ENCODE peak calls at places on chromosomes 16 and 17, in ten cellular contexts. One of them, this sample, is unnamed.

GRCh38 chr17:80349437-80350160 is 65.4 kb upstream of the ENDOV start:
- DNase-seq in cardiac muscle cell: no peak
- DNase-seq in IMR-90: no peak
- DNase-seq in tibial nerve: no peak
- DNase-seq in stomach: no peak
- DNase-seq in fibroblast of lung: no peak
- DNase-seq in PC-3: no peak
- DNase-seq in colonic mucosa: no peak
- DNase-seq in coronary artery: no peak
- DNase-seq in H9: no peak
- DNase-seq in this sample: no peak

GRCh38 chr16:15536813-15537212 is 102.4 kb downstream of the BMERB1 start:
- DNase-seq in cardiac muscle cell: no peak
- DNase-seq in IMR-90: no peak
- DNase-seq in tibial nerve: no peak
- DNase-seq in stomach: no peak
- DNase-seq in fibroblast of lung: no peak
- DNase-seq in PC-3: no peak
- DNase-seq in colonic mucosa: no peak
- DNase-seq in coronary artery: no peak
- DNase-seq in H9: no peak
- DNase-seq in this sample: no peak

GRCh38 chr16:79176987-79177386 is 423.6 kb downstream of the MAF start:
- DNase-seq in cardiac muscle cell: no peak
- DNase-seq in IMR-90: no peak
- DNase-seq in tibial nerve: no peak
- DNase-seq in stomach: no peak
- DNase-seq in fibroblast of lung: no peak
- DNase-seq in PC-3: no peak
- DNase-seq in colonic mucosa: no peak
- DNase-seq in coronary artery: no peak
- DNase-seq in H9: no peak
- DNase-seq in this sample: no peak

GRCh38 chr17:62597920-62598319 is 29.6 kb upstream of the MRC2 start:
- DNase-seq in cardiac muscle cell: no peak
- DNase-seq in IMR-90: no peak
- DNase-seq in tibial nerve: peak
- DNase-seq in stomach: no peak
- DNase-seq in fibroblast of lung: peak
- DNase-seq in PC-3: no peak
- DNase-seq in colonic mucosa: no peak
- DNase-seq in coronary artery: no peak
- DNase-seq in H9: no peak
- DNase-seq in this sample: no peak

GRCh38 chr17:2484876-2485275 is 26.8 kb downstream of the METTL16 start:
- DNase-seq in cardiac muscle cell: peak
- DNase-seq in IMR-90: no peak
- DNase-seq in tibial nerve: no peak
- DNase-seq in stomach: no peak
- DNase-seq in fibroblast of lung: no peak
- DNase-seq in PC-3: no peak
- DNase-seq in colonic mucosa: no peak
- DNase-seq in coronary artery: no peak
- DNase-seq in H9: peak
- DNase-seq in this sample: peak

GRCh38 chr16:4639899-4640509 is 15.4 kb downstream of the MGRN1 start:
- DNase-seq in cardiac muscle cell: no peak
- DNase-seq in IMR-90: no peak
- DNase-seq in tibial nerve: no peak
- DNase-seq in stomach: no peak
- DNase-seq in fibroblast of lung: no peak
- DNase-seq in PC-3: no peak
- DNase-seq in colonic mucosa: no peak
- DNase-seq in coronary artery: no peak
- DNase-seq in H9: no peak
- DNase-seq in this sample: no peak

GRCh38 chr17:79990704-79991103 is 45.0 kb downstream of the TBC1D16 start:
- DNase-seq in cardiac muscle cell: no peak
- DNase-seq in IMR-90: no peak
- DNase-seq in tibial nerve: no peak
- DNase-seq in stomach: no peak
- DNase-seq in fibroblast of lung: no peak
- DNase-seq in PC-3: no peak
- DNase-seq in colonic mucosa: no peak
- DNase-seq in coronary artery: peak
- DNase-seq in H9: no peak
- DNase-seq in this sample: no peak

GRCh38 chr17:70563301-70563820 is 394.0 kb downstream of the KCNJ2 start:
- DNase-seq in cardiac muscle cell: peak
- DNase-seq in IMR-90: peak
- DNase-seq in tibial nerve: no peak
- DNase-seq in stomach: no peak
- DNase-seq in fibroblast of lung: peak
- DNase-seq in PC-3: no peak
- DNase-seq in colonic mucosa: peak
- DNase-seq in coronary artery: no peak
- DNase-seq in H9: no peak
- DNase-seq in this sample: no peak

GRCh38 chr16:19645557-19645981 is 72.5 kb downstream of the KNOP1 start:
- DNase-seq in cardiac muscle cell: no peak
- DNase-seq in IMR-90: peak
- DNase-seq in tibial nerve: peak
- DNase-seq in stomach: no peak
- DNase-seq in fibroblast of lung: no peak
- DNase-seq in PC-3: no peak
- DNase-seq in colonic mucosa: peak
- DNase-seq in coronary artery: no peak
- DNase-seq in H9: no peak
- DNase-seq in this sample: no peak

GRCh38 chr16:11792404-11793260 is 4.4 kb downstream of the ZC3H7A start:
- DNase-seq in cardiac muscle cell: peak
- DNase-seq in IMR-90: no peak
- DNase-seq in tibial nerve: no peak
- DNase-seq in stomach: peak
- DNase-seq in fibroblast of lung: no peak
- DNase-seq in PC-3: no peak
- DNase-seq in colonic mucosa: peak
- DNase-seq in coronary artery: no peak
- DNase-seq in H9: no peak
- DNase-seq in this sample: no peak

DNA sequence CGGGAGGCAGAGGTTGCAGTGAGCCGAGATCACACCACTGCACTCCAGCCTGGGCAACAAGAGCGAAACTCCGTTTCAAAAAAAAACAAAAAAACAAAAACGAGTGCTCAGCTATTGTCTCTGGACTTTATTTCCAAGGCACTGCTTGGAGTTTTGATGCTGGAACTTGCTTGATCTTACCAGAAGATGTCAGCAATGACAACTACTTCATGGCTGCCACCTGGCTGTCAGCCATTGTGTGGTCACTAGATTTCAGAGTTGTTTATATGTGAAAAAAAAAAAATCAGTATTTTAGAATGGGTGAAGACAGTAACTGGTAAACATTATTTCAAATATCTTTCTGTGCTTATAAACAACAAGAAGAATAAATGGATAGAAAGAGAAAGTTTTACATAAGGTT is 26.3 kb upstream of the OR4D1 start:
- DNase-seq in cardiac muscle cell: no peak
- DNase-seq in IMR-90: peak
- DNase-seq in tibial nerve: no peak
- DNase-seq in stomach: no peak
- DNase-seq in fibroblast of lung: peak
- DNase-seq in PC-3: peak
- DNase-seq in colonic mucosa: no peak
- DNase-seq in coronary artery: no peak
- DNase-seq in H9: peak
- DNase-seq in this sample: peak
- TF ChIP-seq CTCF in cardiac muscle cell: peak
- TF ChIP-seq CTCF in IMR-90: no peak
- TF ChIP-seq CTCF in tibial nerve: no peak
- TF ChIP-seq CTCF in stomach: no peak
- TF ChIP-seq CTCF in fibroblast of lung: peak
- TF ChIP-seq CTCF in PC-3: peak
- TF ChIP-seq CTCF in colonic mucosa: no peak
- TF ChIP-seq CTCF in coronary artery: no peak
- TF ChIP-seq CTCF in H9: peak
- TF ChIP-seq CTCF in this sample: peak

GRCh38 chr16:68936729-68937631 is 93.6 kb downstream of the TANGO6 start:
- DNase-seq in cardiac muscle cell: no peak
- DNase-seq in IMR-90: peak
- DNase-seq in tibial nerve: no peak
- DNase-seq in stomach: no peak
- DNase-seq in fibroblast of lung: peak
- DNase-seq in PC-3: no peak
- DNase-seq in colonic mucosa: no peak
- DNase-seq in coronary artery: no peak
- DNase-seq in H9: no peak
- DNase-seq in this sample: peak
- H3K27ac ChIP-seq in cardiac muscle cell: no peak
- H3K27ac ChIP-seq in IMR-90: peak
- H3K27ac ChIP-seq in tibial nerve: no peak
- H3K27ac ChIP-seq in stomach: no peak
- H3K27ac ChIP-seq in fibroblast of lung: no peak
- H3K27ac ChIP-seq in PC-3: no peak
- H3K27ac ChIP-seq in colonic mucosa: no peak
- H3K27ac ChIP-seq in coronary artery: no peak
- H3K27ac ChIP-seq in H9: no peak
- H3K27ac ChIP-seq in this sample: peak

GRCh38 chr16:88070341-88070740 is 119.1 kb downstream of the BANP start:
- DNase-seq in cardiac muscle cell: no peak
- DNase-seq in IMR-90: no peak
- DNase-seq in tibial nerve: no peak
- DNase-seq in stomach: no peak
- DNase-seq in fibroblast of lung: no peak
- DNase-seq in PC-3: no peak
- DNase-seq in colonic mucosa: no peak
- DNase-seq in coronary artery: no peak
- DNase-seq in H9: no peak
- DNase-seq in this sample: no peak

GRCh38 chr16:88072571-88073001 is 121.4 kb downstream of the BANP start:
- DNase-seq in cardiac muscle cell: no peak
- DNase-seq in IMR-90: no peak
- DNase-seq in tibial nerve: no peak
- DNase-seq in stomach: no peak
- DNase-seq in fibroblast of lung: no peak
- DNase-seq in PC-3: no peak
- DNase-seq in colonic mucosa: no peak
- DNase-seq in coronary artery: no peak
- DNase-seq in H9: no peak
- DNase-seq in this sample: no peak

GRCh38 chr16:88069397-88070168 is 118.3 kb downstream of the BANP start:
- DNase-seq in cardiac muscle cell: no peak
- DNase-seq in IMR-90: no peak
- DNase-seq in tibial nerve: no peak
- DNase-seq in stomach: peak
- DNase-seq in fibroblast of lung: no peak
- DNase-seq in PC-3: no peak
- DNase-seq in colonic mucosa: no peak
- DNase-seq in coronary artery: no peak
- DNase-seq in H9: no peak
- DNase-seq in this sample: no peak

GRCh38 chr16:88071908-88072307 is 120.7 kb downstream of the BANP start:
- DNase-seq in cardiac muscle cell: no peak
- DNase-seq in IMR-90: no peak
- DNase-seq in tibial nerve: no peak
- DNase-seq in stomach: no peak
- DNase-seq in fibroblast of lung: no peak
- DNase-seq in PC-3: no peak
- DNase-seq in colonic mucosa: no peak
- DNase-seq in coronary artery: no peak
- DNase-seq in H9: no peak
- DNase-seq in this sample: no peak

GRCh38 chr16:88070989-88071625 is 119.9 kb downstream of the BANP start:
- DNase-seq in cardiac muscle cell: no peak
- DNase-seq in IMR-90: no peak
- DNase-seq in tibial nerve: no peak
- DNase-seq in stomach: no peak
- DNase-seq in fibroblast of lung: no peak
- DNase-seq in PC-3: no peak
- DNase-seq in colonic mucosa: no peak
- DNase-seq in coronary artery: no peak
- DNase-seq in H9: no peak
- DNase-seq in this sample: no peak
- TF ChIP-seq CTCF in cardiac muscle cell: no peak
- TF ChIP-seq CTCF in IMR-90: no peak
- TF ChIP-seq CTCF in tibial nerve: no peak
- TF ChIP-seq CTCF in stomach: no peak
- TF ChIP-seq CTCF in fibroblast of lung: no peak
- TF ChIP-seq CTCF in PC-3: no peak
- TF ChIP-seq CTCF in colonic mucosa: no peak
- TF ChIP-seq CTCF in coronary artery: no peak
- TF ChIP-seq CTCF in H9: no peak
- TF ChIP-seq CTCF in this sample: no peak

GRCh38 chr16:23500212-23500865 is 10.0 kb downstream of the GGA2 start:
- DNase-seq in cardiac muscle cell: no peak
- DNase-seq in IMR-90: no peak
- DNase-seq in tibial nerve: no peak
- DNase-seq in stomach: peak
- DNase-seq in fibroblast of lung: no peak
- DNase-seq in PC-3: no peak
- DNase-seq in colonic mucosa: peak
- DNase-seq in coronary artery: no peak
- DNase-seq in H9: no peak
- DNase-seq in this sample: no peak

GRCh38 chr16:23498863-23499262 is 11.4 kb downstream of the GGA2 start:
- DNase-seq in cardiac muscle cell: no peak
- DNase-seq in IMR-90: no peak
- DNase-seq in tibial nerve: no peak
- DNase-seq in stomach: no peak
- DNase-seq in fibroblast of lung: no peak
- DNase-seq in PC-3: no peak
- DNase-seq in colonic mucosa: no peak
- DNase-seq in coronary artery: no peak
- DNase-seq in H9: no peak
- DNase-seq in this sample: no peak

GRCh38 chr16:23500866-23501234 is 9.4 kb downstream of the GGA2 start:
- DNase-seq in cardiac muscle cell: no peak
- DNase-seq in IMR-90: no peak
- DNase-seq in tibial nerve: no peak
- DNase-seq in stomach: no peak
- DNase-seq in fibroblast of lung: no peak
- DNase-seq in PC-3: no peak
- DNase-seq in colonic mucosa: no peak
- DNase-seq in coronary artery: no peak
- DNase-seq in H9: no peak
- DNase-seq in this sample: no peak

GRCh38 chr16:23501291-23501690 is 9.0 kb downstream of the GGA2 start:
- DNase-seq in cardiac muscle cell: no peak
- DNase-seq in IMR-90: no peak
- DNase-seq in tibial nerve: no peak
- DNase-seq in stomach: peak
- DNase-seq in fibroblast of lung: no peak
- DNase-seq in PC-3: no peak
- DNase-seq in colonic mucosa: no peak
- DNase-seq in coronary artery: no peak
- DNase-seq in H9: no peak
- DNase-seq in this sample: peak

DNA sequence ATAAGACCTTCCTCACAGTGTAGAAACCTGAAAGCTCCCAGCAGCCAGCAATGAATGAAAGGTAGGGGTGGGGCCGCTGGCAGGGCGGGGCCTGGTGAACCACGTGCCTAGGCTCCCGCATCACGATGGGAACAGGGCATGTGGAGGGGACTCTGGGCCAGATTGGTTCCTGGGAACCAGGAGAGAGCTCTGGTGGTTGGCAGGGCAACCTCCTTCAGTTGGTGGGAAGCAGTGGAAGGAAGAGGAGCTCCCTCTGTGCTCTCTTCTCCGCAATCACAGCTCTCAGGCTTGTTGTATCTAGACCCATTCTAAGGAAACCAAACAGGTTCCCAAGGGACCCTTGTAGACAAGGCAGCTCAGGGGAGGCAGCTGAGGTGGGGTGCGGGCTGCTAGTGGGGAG is 10.5 kb downstream of the GGA2 start:
- DNase-seq in cardiac muscle cell: no peak
- DNase-seq in IMR-90: no peak
- DNase-seq in tibial nerve: no peak
- DNase-seq in stomach: no peak
- DNase-seq in fibroblast of lung: no peak
- DNase-seq in PC-3: no peak
- DNase-seq in colonic mucosa: no peak
- DNase-seq in coronary artery: no peak
- DNase-seq in H9: peak
- DNase-seq in this sample: no peak
- H3K27ac ChIP-seq in cardiac muscle cell: no peak
- H3K27ac ChIP-seq in IMR-90: no peak
- H3K27ac ChIP-seq in tibial nerve: no peak
- H3K27ac ChIP-seq in stomach: no peak
- H3K27ac ChIP-seq in fibroblast of lung: no peak
- H3K27ac ChIP-seq in PC-3: no peak
- H3K27ac ChIP-seq in colonic mucosa: no peak
- H3K27ac ChIP-seq in coronary artery: no peak
- H3K27ac ChIP-seq in H9: no peak
- H3K27ac ChIP-seq in this sample: peak